ENCODE peak calls at places on chromosomes 3 and 15, in nine cellular contexts. U is HL-60, Y is GM23338, N is A549, K is OCI-LY7, G is neural progenitor cell, S is A673, L is fibroblast of lung, A is PC-9. V is an unnamed sample.

GRCh38 chr3:59433546-59433945 is 383.7 kb upstream of the CFAP20DC start:
- DNase-seq in U (no peak), Y (no peak), N (no peak), K (no peak), G (no peak), S (no peak), L (peak), A (no peak), V (no peak)

GRCh38 chr15:70259030-70259424 is 161.3 kb upstream of the TLE3 start:
- DNase-seq in U (peak), Y (no peak), N (no peak), K (peak), G (no peak), S (peak), L (peak), A (no peak), V (no peak)

GRCh38 chr15:96041982-96042733 is 288.3 kb upstream of the NR2F2 start:
- DNase-seq in U (no peak), Y (no peak), N (no peak), K (no peak), G (no peak), S (no peak), L (no peak), A (no peak), V (no peak)

GRCh38 chr3:107894998-107895397 is 195.8 kb downstream of the CD47 start:
- DNase-seq in U (no peak), Y (no peak), N (no peak), K (no peak), G (no peak), S (no peak), L (no peak), A (no peak), V (no peak)

GRCh38 chr3:187264051-187264450 is 27.5 kb downstream of the MASP1 start:
- DNase-seq in U (no peak), Y (no peak), N (peak), K (no peak), G (no peak), S (no peak), L (peak), A (peak), V (peak)

GRCh38 chr15:69390575-69390974 is 23.6 kb upstream of the KIF23 start:
- DNase-seq in U (no peak), Y (no peak), N (no peak), K (no peak), G (no peak), S (no peak), L (peak), A (peak), V (peak)

GRCh38 chr15:49622561-49622960 is 1.7 kb downstream of the DTWD1 start:
- DNase-seq in U (no peak), Y (peak), N (peak), K (no peak), G (peak), S (peak), L (peak), A (no peak), V (no peak)

GRCh38 chr3:32062950-32063582 is 43.4 kb upstream of the GPD1L start:
- DNase-seq in U (no peak), Y (no peak), N (no peak), K (no peak), G (no peak), S (no peak), L (no peak), A (no peak), V (no peak)

DNA sequence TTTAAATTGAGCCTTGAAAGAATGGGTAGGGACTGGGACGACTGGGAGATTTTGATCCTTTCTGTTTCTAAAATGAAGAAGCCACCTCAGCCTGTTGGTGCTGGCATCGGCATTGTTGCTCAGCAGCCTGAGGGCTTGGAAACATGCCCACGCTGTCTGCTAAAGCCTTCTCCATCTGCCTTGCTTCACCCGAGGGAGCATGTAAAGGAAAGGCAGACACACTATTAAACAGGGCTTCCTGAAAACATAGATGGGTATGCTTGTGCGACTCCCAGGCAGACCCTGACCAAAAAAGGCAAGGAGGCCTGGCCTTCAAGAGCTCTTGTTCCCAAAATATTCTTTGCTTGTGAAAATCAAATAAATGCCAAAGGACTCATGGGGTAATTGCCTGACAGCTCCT is 84.2 kb upstream of the SLC4A7 start:
- DNase-seq in U (no peak), Y (no peak), N (no peak), K (no peak), G (no peak), S (peak), L (no peak), A (peak), V (peak)
- TF ChIP-seq CTCF in U (no peak), Y (no peak), N (no peak), K (no peak), G (no peak), S (no peak), L (no peak), A (no peak), V (no peak)

GRCh38 chr3:129016366-129016724 is 15.2 kb downstream of the EFCC1 start:
- DNase-seq in U (peak), Y (no peak), N (no peak), K (peak), G (no peak), S (no peak), L (no peak), A (peak), V (no peak)

GRCh38 chr3:129018751-129019150 is 17.6 kb downstream of the EFCC1 start:
- DNase-seq in U (no peak), Y (no peak), N (no peak), K (no peak), G (no peak), S (no peak), L (no peak), A (no peak), V (no peak)

GRCh38 chr3:129016725-129017530 is 15.8 kb downstream of the EFCC1 start:
- DNase-seq in U (no peak), Y (no peak), N (no peak), K (peak), G (no peak), S (no peak), L (peak), A (no peak), V (no peak)

GRCh38 chr3:129018271-129018670 is 17.2 kb downstream of the EFCC1 start:
- DNase-seq in U (no peak), Y (no peak), N (no peak), K (no peak), G (no peak), S (no peak), L (no peak), A (no peak), V (no peak)

GRCh38 chr3:129017531-129017899 is 16.4 kb downstream of the EFCC1 start:
- DNase-seq in U (no peak), Y (no peak), N (no peak), K (no peak), G (no peak), S (no peak), L (no peak), A (no peak), V (no peak)
- H3K27ac ChIP-seq in U (no peak), Y (no peak), N (no peak), K (peak), G (no peak), S (no peak), L (no peak), A (no peak), V (no peak)

GRCh38 chr3:49563040-49563578 is 8.8 kb downstream of the BSN start:
- DNase-seq in U (no peak), Y (peak), N (no peak), K (no peak), G (no peak), S (no peak), L (no peak), A (no peak), V (no peak)
- TF ChIP-seq CTCF in U (no peak), Y (peak), N (no peak), K (no peak), G (peak), S (no peak), L (no peak), A (no peak), V (no peak)

GRCh38 chr3:146800484-146800883 is 195.3 kb upstream of the PLSCR5 start:
- DNase-seq in U (no peak), Y (no peak), N (no peak), K (no peak), G (no peak), S (no peak), L (no peak), A (no peak), V (no peak)

GRCh38 chr3:146801492-146801891 is 196.3 kb upstream of the PLSCR5 start:
- DNase-seq in U (no peak), Y (no peak), N (no peak), K (no peak), G (no peak), S (no peak), L (no peak), A (no peak), V (no peak)

DNA sequence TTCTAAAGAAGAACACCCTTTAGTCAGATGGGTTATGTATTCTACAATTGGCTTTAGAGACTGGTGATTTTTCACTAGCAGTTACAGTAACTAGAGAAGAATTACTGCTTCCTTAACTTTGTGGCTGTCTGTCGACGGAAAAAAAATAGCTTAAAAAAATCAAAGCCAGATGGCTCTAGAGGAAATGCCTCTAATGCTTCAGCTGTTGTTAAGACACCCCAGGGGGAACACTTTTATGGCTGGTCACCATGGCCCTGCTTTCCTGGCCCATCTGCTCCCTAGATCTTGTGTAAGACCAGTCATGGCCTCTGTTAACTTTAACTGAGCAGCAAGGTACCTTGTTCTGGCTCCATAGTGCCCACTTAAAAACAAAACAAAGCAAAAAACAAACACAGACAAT is 198.6 kb upstream of the PLSCR5 start:
- DNase-seq in U (no peak), Y (peak), N (no peak), K (no peak), G (peak), S (peak), L (peak), A (no peak), V (no peak)
- H3K27ac ChIP-seq in U (no peak), Y (no peak), N (no peak), K (no peak), G (no peak), S (peak), L (no peak), A (no peak), V (no peak)

GRCh38 chr3:96294143-96294542 is 520.3 kb upstream of the EPHA6 start:
- DNase-seq in U (no peak), Y (peak), N (no peak), K (no peak), G (no peak), S (no peak), L (no peak), A (no peak), V (no peak)
- TF ChIP-seq CTCF in U (no peak), Y (peak), N (no peak), K (no peak), G (peak), S (no peak), L (no peak), A (no peak), V (no peak)

DNA sequence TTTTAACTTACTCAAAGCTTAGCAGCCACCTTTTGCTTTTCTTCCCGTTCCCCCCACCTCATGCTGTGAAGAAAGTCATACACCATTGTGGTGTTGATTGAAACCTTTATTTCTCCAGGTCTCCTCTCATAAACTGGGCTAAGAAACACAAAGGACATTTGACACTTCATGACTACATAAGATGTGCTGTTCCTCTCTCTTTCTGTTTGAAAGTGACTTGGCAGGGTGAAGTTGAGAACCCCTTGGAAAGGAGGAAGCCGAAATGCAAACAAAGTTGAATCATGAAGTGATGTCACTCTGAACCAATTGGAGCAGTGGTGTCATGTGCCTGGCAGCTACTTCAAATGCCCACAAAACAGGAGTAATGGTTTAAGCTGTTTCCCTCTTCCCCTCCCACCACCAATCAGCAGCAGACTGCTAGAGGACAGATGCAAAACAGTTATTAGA is 174.7 kb downstream of the IGF1R start:
- DNase-seq in U (no peak), Y (peak), N (peak), K (no peak), G (peak), S (peak), L (peak), A (no peak), V (no peak)
- H3K27ac ChIP-seq in U (no peak), Y (peak), N (peak), K (no peak), G (peak), S (no peak), L (peak), A (no peak), V (no peak)

DNA sequence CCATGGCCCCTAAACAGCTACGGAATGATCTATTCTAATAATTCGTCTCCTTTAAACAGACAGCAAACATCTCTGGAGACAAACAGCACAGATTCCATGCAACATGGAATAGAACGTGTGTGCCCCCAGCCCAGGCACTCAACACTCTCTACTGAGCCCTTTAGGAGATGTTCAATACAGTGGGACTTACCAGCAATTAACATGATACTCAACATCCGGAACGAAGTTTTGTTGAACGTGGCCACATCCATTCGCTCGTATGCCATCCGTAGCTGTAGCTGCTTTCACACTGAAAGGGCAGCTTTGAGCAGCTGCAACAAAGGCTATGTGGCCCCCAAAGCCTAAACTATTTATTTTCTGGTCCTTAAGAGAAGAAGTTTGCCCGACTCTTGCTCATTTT is 3.5 kb downstream of the ADAMTS17 start:
- DNase-seq in U (no peak), Y (no peak), N (no peak), K (no peak), G (no peak), S (no peak), L (no peak), A (no peak), V (no peak)
- TF ChIP-seq CTCF in U (no peak), Y (no peak), N (no peak), K (no peak), G (no peak), S (no peak), L (no peak), A (no peak), V (no peak)

V was measured in RWPE1.